ENCODE peak calls at places on chromosomes 1 and 21, in six cellular contexts. V is stimulated activated CD8-positive, alpha-beta memory T cell treated with anti-CD3 and anti-CD28 coated beads, Interleukin-7, amount 100 ng/mL, for 1 hour; B is NCI-H1092 treated with DMSO at 0.1 percent for 48 hours; E is breast epithelium; Z is astrocyte of the spinal cord; P is activated CD4-positive, alpha-beta T cell treated with anti-CD3 and anti-CD28 coated beads, Interleukin-2, amount 10 ng/mL, durations not matched to agents 24 days and 14 days. L is an unnamed sample.

GRCh38 chr1:208183977-208184901 is 59.9 kb downstream of the PLXNA2 start:
- DNase-seq in V (no peak), B (no peak), E (no peak), Z (peak), P (no peak), L (no peak)

GRCh38 chr1:156114101-156114918 is at the start of gene LMNA:
- DNase-seq in V (peak), B (peak), E (peak), Z (peak), P (peak), L (peak)

GRCh38 chr1:227958617-227959324 is 11.0 kb upstream of the WNT9A start:
- DNase-seq in V (no peak), B (no peak), E (no peak), Z (no peak), P (peak), L (no peak)

GRCh38 chr1:217078010-217078704 is 354.9 kb upstream of the ESRRG start:
- DNase-seq in V (no peak), B (peak), E (peak), Z (peak), P (no peak), L (peak)

GRCh38 chr1:200890818-200891773 is 3.6 kb upstream of the INAVA start:
- DNase-seq in V (no peak), B (no peak), E (peak), Z (peak), P (peak), L (no peak)

GRCh38 chr1:41483960-41484844 is at the start of gene EDN2:
- DNase-seq in V (no peak), B (peak), E (peak), Z (no peak), P (no peak), L (peak)

GRCh38 chr1:83998599-83999315 is at the start of gene TTLL7:
- DNase-seq in V (peak), B (peak), E (peak), Z (no peak), P (peak), L (peak)

GRCh38 chr1:24619376-24619775 is 23.7 kb upstream of the SRRM1 start:
- DNase-seq in V (no peak), B (no peak), E (peak), Z (no peak), P (no peak), L (no peak)

GRCh38 chr21:32861871-32862270 is 90.3 kb upstream of the PAXBP1 start:
- DNase-seq in V (no peak), B (no peak), E (no peak), Z (no peak), P (no peak), L (no peak)

GRCh38 chr1:119133987-119134386 is 6.5 kb downstream of the WARS2 start:
- DNase-seq in V (no peak), B (no peak), E (no peak), Z (peak), P (no peak), L (no peak)

GRCh38 chr1:228098323-228098931 is 4.7 kb downstream of the C1orf35 start:
- DNase-seq in V (no peak), B (no peak), E (no peak), Z (no peak), P (no peak), L (no peak)

GRCh38 chr1:203488539-203488938 is 5.4 kb upstream of the OPTC start:
- DNase-seq in V (no peak), B (no peak), E (no peak), Z (no peak), P (no peak), L (no peak)

GRCh38 chr21:46402421-46402820 is 56.3 kb upstream of the DIP2A start:
- DNase-seq in V (no peak), B (no peak), E (no peak), Z (no peak), P (no peak), L (no peak)

GRCh38 chr1:932178-932520 is 8.4 kb downstream of the SAMD11 start:
- DNase-seq in V (no peak), B (no peak), E (no peak), Z (no peak), P (no peak), L (no peak)

GRCh38 chr1:2242814-2243725 is 15.0 kb downstream of the SKI start:
- DNase-seq in V (no peak), B (no peak), E (no peak), Z (no peak), P (no peak), L (no peak)

GRCh38 chr1:150372580-150372979 is 8.6 kb downstream of the RPRD2 start:
- DNase-seq in V (no peak), B (no peak), E (no peak), Z (no peak), P (no peak), L (no peak)

GRCh38 chr1:68623700-68624099 is 126.8 kb upstream of the DEPDC1 start:
- DNase-seq in V (no peak), B (no peak), E (no peak), Z (no peak), P (no peak), L (no peak)